ENCODE peak calls at places on chromosomes 2 and 18, in nine cellular contexts. H, M, P, Q, N, Y, A, F and R are unnamed samples.

GRCh38 chr2:234708091-234708683 is 211.3 kb upstream of the ARL4C start:
- DNase-seq in H (no peak), M (no peak), P (peak; percentile 63), Q (no peak), N (no peak), Y (no peak), A (no peak), F (no peak), R (no peak)

GRCh38 chr18:35241523-35241804 is 630 bp downstream of the ZNF397 start:
- DNase-seq in H (no peak), M (no peak), P (no peak), Q (no peak), N (no peak), Y (no peak), A (no peak), F (no peak), R (no peak)

GRCh38 chr2:186503827-186504606 is 18.0 kb downstream of the ZC3H15 start:
- DNase-seq in H (peak; percentile 37), M (no peak), P (peak; percentile 56), Q (peak; percentile 63), N (no peak), Y (peak; percentile 22), A (no peak), F (no peak), R (no peak)

GRCh38 chr2:160836755-160837154 is 323.5 kb upstream of the TANK start:
- DNase-seq in H (peak; percentile 96), M (no peak), P (peak; percentile 96), Q (peak; percentile 88), N (no peak), Y (peak; percentile 48), A (no peak), F (no peak), R (no peak)

GRCh38 chr2:159098815-159099455 is 130.5 kb downstream of the TANC1 start:
- DNase-seq in H (peak; percentile 45), M (no peak), P (peak; percentile 58), Q (no peak), N (no peak), Y (no peak), A (no peak), F (no peak), R (no peak)

GRCh38 chr2:65057391-65058052 is 1.3 kb downstream of the CEP68 start:
- DNase-seq in H (peak; percentile 39), M (no peak), P (peak; percentile 49), Q (peak; percentile 41), N (no peak), Y (no peak), A (no peak), F (peak; percentile 38), R (no peak)

GRCh38 chr2:1993711-1994682 is 249.7 kb upstream of the PXDN start:
- DNase-seq in H (no peak), M (no peak), P (no peak), Q (peak; percentile 0), N (no peak), Y (no peak), A (no peak), F (no peak), R (no peak)

GRCh38 chr2:215315301-215315700 is 3.4 kb downstream of the ATIC start:
- DNase-seq in H (no peak), M (no peak), P (no peak), Q (no peak), N (no peak), Y (no peak), A (no peak), F (no peak), R (no peak)

GRCh38 chr2:222424729-222425671 is 657 bp downstream of the SGPP2 start:
- DNase-seq in H (no peak), M (no peak), P (no peak), Q (no peak), N (no peak), Y (peak; percentile 32), A (no peak), F (no peak), R (peak; percentile 32)

GRCh38 chr2:240431276-240431662 is 4.2 kb upstream of the GPC1 start:
- DNase-seq in H (no peak), M (no peak), P (no peak), Q (no peak), N (peak; percentile 6), Y (no peak), A (no peak), F (no peak), R (no peak)

GRCh38 chr2:9336209-9336533 is 87.2 kb downstream of the ITGB1BP1 start:
- DNase-seq in H (peak; percentile 60), M (no peak), P (no peak), Q (peak; percentile 57), N (no peak), Y (no peak), A (no peak), F (no peak), R (no peak)

GRCh38 chr2:162243305-162243693 is at the start of gene FAP:
- DNase-seq in H (peak; percentile 95), M (no peak), P (peak; percentile 97), Q (peak; percentile 86), N (no peak), Y (peak; percentile 58), A (no peak), F (no peak), R (no peak)

GRCh38 chr2:43131890-43132522 is 94.4 kb downstream of the ZFP36L2 start:
- DNase-seq in H (no peak), M (no peak), P (no peak), Q (no peak), N (no peak), Y (no peak), A (no peak), F (no peak), R (no peak)

DNA sequence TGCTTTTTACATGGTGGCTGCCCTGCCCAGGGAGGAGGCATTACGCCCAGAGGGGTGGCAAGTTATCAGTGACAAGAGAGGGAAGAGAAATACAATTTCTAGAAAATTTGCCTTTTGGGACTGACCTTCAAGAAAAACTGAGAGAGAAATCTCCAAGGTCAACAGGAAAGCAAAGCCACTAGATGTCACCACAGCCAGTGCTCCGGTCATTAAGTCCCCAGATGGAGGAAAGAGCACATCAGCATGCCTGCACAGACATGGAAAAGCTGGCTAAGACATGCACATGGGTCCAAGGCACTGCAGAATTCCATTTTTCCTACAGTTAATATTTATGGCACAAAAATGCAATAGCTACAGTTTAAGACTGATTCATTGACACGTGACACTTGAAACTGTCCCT is 21.0 kb downstream of the FHL2 start:
- DNase-seq in H (no peak), M (no peak), P (no peak), Q (no peak), N (no peak), Y (no peak), A (no peak), F (no peak), R (no peak)
- TF ChIP-seq CTCF in H (no peak), M (peak; percentile 18), P (peak; percentile 15), Q (no peak), N (no peak), Y (peak; percentile 29), A (no peak), F (no peak), R (no peak)

GRCh38 chr18:31511098-31511497 is 13.1 kb downstream of the DSG2 start:
- DNase-seq in H (no peak), M (no peak), P (no peak), Q (no peak), N (no peak), Y (no peak), A (peak; percentile 2), F (no peak), R (no peak)
- TF ChIP-seq CTCF in H (no peak), M (peak; percentile 50), P (no peak), Q (no peak), N (no peak), Y (no peak), A (peak; percentile 29), F (no peak), R (no peak)

GRCh38 chr2:75605770-75606535 is 40.6 kb upstream of the MRPL19 start:
- DNase-seq in H (peak; percentile 97), M (no peak), P (peak; percentile 99), Q (peak; percentile 85), N (no peak), Y (peak; percentile 45), A (no peak), F (no peak), R (no peak)
- TF ChIP-seq CTCF in H (peak; percentile 60), M (no peak), P (peak; percentile 60), Q (peak; percentile 34), N (no peak), Y (peak; percentile 15), A (no peak), F (no peak), R (no peak)

GRCh38 chr2:24920813-24921441 is 890 bp upstream of the ADCY3 start:
- DNase-seq in H (no peak), M (no peak), P (no peak), Q (no peak), N (no peak), Y (no peak), A (no peak), F (no peak), R (peak; percentile 47)
- TF ChIP-seq CTCF in H (peak; percentile 26), M (peak; percentile 64), P (peak; percentile 26), Q (no peak), N (no peak), Y (peak; percentile 33), A (peak; percentile 79), F (no peak), R (no peak)

DNA sequence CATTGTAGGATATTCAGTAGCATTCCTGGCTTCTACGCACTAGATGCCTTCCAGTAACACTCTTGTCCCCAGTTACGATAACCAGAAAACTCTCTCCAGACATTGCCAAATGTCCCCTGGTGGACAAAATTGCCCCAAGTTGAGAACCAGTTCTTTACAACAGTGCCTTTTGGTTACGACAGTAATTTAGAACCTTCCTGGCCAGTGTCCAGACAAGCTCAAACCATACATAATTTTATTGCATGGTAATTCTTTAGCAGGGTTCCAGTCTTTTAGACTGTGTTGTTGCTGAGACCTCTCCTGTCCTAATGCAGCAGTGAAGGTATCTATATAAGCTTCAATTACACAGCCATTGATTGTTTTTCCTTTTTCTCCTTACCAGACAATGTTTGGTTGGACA is 20.2 kb downstream of the RNMT start:
- DNase-seq in H (no peak), M (no peak), P (no peak), Q (no peak), N (no peak), Y (no peak), A (no peak), F (no peak), R (no peak)
- TF ChIP-seq CTCF in H (no peak), M (peak; percentile 18), P (no peak), Q (no peak), N (no peak), Y (no peak), A (no peak), F (no peak), R (no peak)

DNA sequence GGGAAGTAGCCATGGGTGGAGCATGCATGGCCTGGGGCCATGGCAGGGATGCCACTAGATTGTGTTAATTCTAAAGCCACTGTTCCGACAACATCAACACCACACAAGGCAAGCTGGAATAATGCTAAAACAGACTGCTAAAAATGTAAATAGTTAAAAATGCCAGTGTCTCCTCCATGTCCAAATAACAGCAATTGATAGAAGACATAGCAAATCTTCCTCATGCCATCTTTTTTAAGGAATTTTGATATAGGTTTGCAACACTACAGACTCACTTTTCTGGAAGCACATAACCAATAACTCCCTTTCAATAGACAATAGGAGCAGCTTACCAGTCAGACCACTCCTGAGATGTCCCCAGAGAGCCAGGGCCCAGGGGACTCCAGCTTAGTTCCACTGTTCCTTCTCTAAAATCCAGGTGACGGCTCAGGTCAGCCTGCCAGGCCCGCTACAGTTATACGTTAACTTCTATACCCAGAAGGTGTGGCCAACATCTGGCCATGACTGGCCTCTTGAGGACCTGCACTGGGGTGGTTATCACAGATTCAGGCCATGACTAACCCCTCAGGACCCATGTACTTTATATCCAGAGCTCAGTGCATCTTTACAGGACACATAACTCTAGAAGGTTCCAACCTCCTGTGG is 20.3 kb downstream of the TUBB6 start:
- DNase-seq in H (no peak), M (no peak), P (no peak), Q (no peak), N (no peak), Y (no peak), A (no peak), F (no peak), R (no peak)
- TF ChIP-seq CTCF in H (no peak), M (no peak), P (no peak), Q (no peak), N (no peak), Y (no peak), A (peak; percentile 53), F (peak; percentile 27), R (no peak)